ENCODE peak calls at places on chromosomes 5 and 9, in seven cellular contexts. V, S, Y, W, R, L and C are unnamed samples.

GRCh38 chr5:177545487-177546261 is 8.7 kb downstream of the FAM193B start:
- DNase-seq in S (peak), R (peak), W (no peak), L (no peak), V (no peak), Y (no peak), C (no peak)

GRCh38 chr5:27402828-27403227 is 364.4 kb upstream of the CDH9 start:
- DNase-seq in L (no peak), S (no peak), Y (no peak), W (no peak), R (no peak), V (no peak), C (no peak)

GRCh38 chr5:168317521-168318147 is 26.2 kb downstream of the WWC1 start:
- DNase-seq in R (peak), S (peak), L (peak), V (no peak), Y (peak), W (no peak), C (peak)

GRCh38 chr5:151432210-151432609 is 15.2 kb upstream of the SLC36A1 start:
- DNase-seq in W (no peak), Y (peak), S (no peak), V (no peak), R (no peak), L (no peak), C (no peak)

GRCh38 chr5:103562084-103562452 is 521 bp downstream of the NUDT12 start:
- DNase-seq in L (no peak), R (no peak), Y (no peak), W (no peak), S (no peak), V (no peak), C (peak)

GRCh38 chr5:125103459-125103858 is 357.0 kb upstream of the ZNF608 start:
- DNase-seq in V (no peak), W (no peak), S (no peak), L (no peak), Y (no peak), R (no peak), C (no peak)

GRCh38 chr9:135718616-135719015 is 16.6 kb downstream of the KCNT1 start:
- DNase-seq in W (no peak), L (peak), V (no peak), S (peak), R (no peak), Y (no peak), C (no peak)

GRCh38 chr5:59021837-59022514 is 439.1 kb downstream of the RAB3C start:
- DNase-seq in S (peak), W (peak), L (no peak), Y (no peak), V (no peak), R (no peak), C (no peak)

DNA sequence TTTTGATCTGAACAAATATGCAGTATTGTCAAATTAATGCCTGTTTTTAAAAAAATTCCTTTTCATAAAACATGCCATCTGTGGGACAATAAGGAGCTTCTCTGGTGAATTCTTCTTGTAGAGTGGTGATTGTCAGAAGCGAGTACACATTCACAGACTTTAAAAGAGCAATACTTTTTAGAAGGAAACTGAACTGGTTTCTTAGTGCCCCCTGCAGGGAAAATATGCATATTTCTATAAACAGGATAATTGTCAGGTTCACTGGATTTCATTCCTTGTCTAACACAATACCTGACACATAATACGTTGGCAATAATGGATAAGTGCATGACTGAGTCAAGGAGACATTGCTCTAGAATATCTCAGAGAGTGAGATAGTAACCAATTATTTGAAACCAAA is 133.7 kb downstream of the KIF4B start:
- DNase-seq in L (no peak), S (no peak), V (no peak), W (no peak), Y (no peak), R (no peak), C (no peak)
- TF ChIP-seq CTCF in L (peak), S (peak), V (peak), W (no peak), Y (no peak), R (peak), C (no peak)

GRCh38 chr5:90549729-90550275 is 8.8 kb upstream of the ADGRV1 start:
- DNase-seq in V (no peak), Y (no peak), S (no peak), R (no peak), L (no peak), W (no peak), C (no peak)

GRCh38 chr5:90550963-90551362 is 7.6 kb upstream of the ADGRV1 start:
- DNase-seq in S (no peak), V (no peak), W (no peak), Y (no peak), L (no peak), R (no peak), C (no peak)

GRCh38 chr5:90553711-90554110 is 4.9 kb upstream of the ADGRV1 start:
- DNase-seq in Y (no peak), W (no peak), S (no peak), V (no peak), L (no peak), R (no peak), C (no peak)

GRCh38 chr5:90549223-90549622 is 9.4 kb upstream of the ADGRV1 start:
- DNase-seq in L (no peak), S (no peak), V (no peak), Y (no peak), R (no peak), W (no peak), C (no peak)

DNA sequence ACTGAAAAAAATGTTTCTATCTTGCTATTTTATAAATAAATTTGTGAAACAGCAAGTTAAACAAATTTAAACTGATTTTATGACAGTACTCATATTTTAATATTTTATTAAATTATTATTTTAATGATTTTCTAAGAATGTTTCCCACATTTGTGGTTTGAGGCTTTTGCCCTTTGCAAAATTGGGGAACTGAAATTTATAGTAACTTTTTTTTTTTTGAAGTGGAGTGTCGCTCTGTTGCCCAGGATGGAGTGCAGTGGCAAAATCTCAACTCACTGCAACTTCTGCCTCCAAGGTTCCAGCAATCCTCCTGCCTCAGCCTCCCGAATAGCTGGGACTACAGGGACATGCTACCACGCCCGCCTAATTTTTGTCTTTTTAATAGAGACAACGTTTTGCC is 7.2 kb upstream of the ADGRV1 start:
- DNase-seq in S (no peak), Y (no peak), L (no peak), V (no peak), W (no peak), R (no peak), C (no peak)
- TF ChIP-seq CTCF in S (no peak), Y (no peak), L (no peak), V (no peak), W (no peak), R (no peak), C (no peak)

GRCh38 chr9:108411632-108412031 is 444.2 kb downstream of the ACTL7B start:
- DNase-seq in R (no peak), W (no peak), V (no peak), S (no peak), L (no peak), Y (no peak), C (no peak)

GRCh38 chr9:108410161-108410560 is 445.6 kb downstream of the ACTL7B start:
- DNase-seq in S (no peak), V (no peak), W (no peak), R (no peak), Y (no peak), L (no peak), C (no peak)

GRCh38 chr9:108416321-108416720 is 439.5 kb downstream of the ACTL7B start:
- DNase-seq in R (no peak), S (peak), W (no peak), Y (no peak), V (no peak), L (peak), C (no peak)

GRCh38 chr9:108417726-108418125 is 438.1 kb downstream of the ACTL7B start:
- DNase-seq in S (no peak), W (no peak), R (no peak), Y (no peak), L (no peak), V (no peak), C (no peak)

GRCh38 chr9:108412755-108413154 is 443.0 kb downstream of the ACTL7B start:
- DNase-seq in V (no peak), R (no peak), W (no peak), S (peak), L (no peak), Y (peak), C (no peak)
- TF ChIP-seq CTCF in V (no peak), R (no peak), W (no peak), S (no peak), L (peak), Y (peak), C (no peak)

GRCh38 chr5:143757116-143757515 is 54.8 kb upstream of the HMHB1 start:
- DNase-seq in L (no peak), V (no peak), R (no peak), S (no peak), W (no peak), Y (no peak), C (no peak)

GRCh38 chr5:143758750-143759149 is 53.2 kb upstream of the HMHB1 start:
- DNase-seq in W (no peak), R (peak), Y (no peak), S (no peak), V (no peak), L (no peak), C (no peak)

GRCh38 chr5:143755969-143756368 is 56.0 kb upstream of the HMHB1 start:
- DNase-seq in S (no peak), R (no peak), V (no peak), L (no peak), Y (no peak), W (no peak), C (no peak)

GRCh38 chr5:143759368-143760136 is 52.4 kb upstream of the HMHB1 start:
- DNase-seq in V (no peak), R (no peak), Y (no peak), L (no peak), W (no peak), S (no peak), C (no peak)

GRCh38 chr5:143758015-143758414 is 53.9 kb upstream of the HMHB1 start:
- DNase-seq in S (no peak), W (no peak), Y (no peak), V (no peak), R (no peak), L (no peak), C (no peak)
- TF ChIP-seq CTCF in S (no peak), W (no peak), Y (no peak), V (no peak), R (no peak), L (no peak), C (no peak)

GRCh38 chr5:154771383-154771901 is 16.3 kb downstream of the LARP1 start:
- DNase-seq in V (peak), W (no peak), L (no peak), R (peak), S (peak), Y (no peak), C (no peak)
- TF ChIP-seq CTCF in V (no peak), W (no peak), L (no peak), R (peak), S (no peak), Y (no peak), C (no peak)

DNA sequence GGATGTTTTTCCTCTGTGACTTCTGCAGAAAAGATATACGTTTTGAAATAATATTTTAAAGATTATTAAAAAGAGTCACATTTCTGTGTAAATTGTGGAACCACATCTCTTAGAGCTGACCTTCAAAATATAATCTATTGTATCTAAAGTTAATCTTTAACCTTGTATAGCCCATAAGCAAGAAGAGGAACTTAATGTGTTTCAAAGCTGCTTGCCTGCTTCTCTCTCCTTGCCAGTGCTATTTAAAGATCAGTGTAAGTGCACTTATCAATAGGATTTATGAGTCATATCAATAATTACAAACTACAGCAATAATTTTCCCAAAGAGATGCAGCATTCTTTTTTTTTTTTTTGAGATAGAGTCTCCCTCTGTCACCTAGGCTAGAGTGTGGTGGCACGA is 29.4 kb upstream of the GDA start:
- DNase-seq in S (no peak), W (no peak), R (no peak), L (no peak), Y (no peak), V (no peak), C (no peak)
- TF ChIP-seq CTCF in S (no peak), W (no peak), R (no peak), L (no peak), Y (no peak), V (no peak), C (no peak)